ENCODE peak calls at places on chromosomes 7 and 10, in four cellular contexts. P is upper lobe of right lung, C is adrenal gland, E is lower lobe of right lung. G is an unnamed sample.

GRCh38 chr10:112775347-112775746 is 174.7 kb upstream of the TCF7L2 start:
- DNase-seq in E (no peak), P (no peak), C (no peak), G (no peak)

GRCh38 chr10:63114031-63114814 is 18.9 kb upstream of the NRBF2 start:
- DNase-seq in P (no peak), C (peak; percentile 90), E (peak; percentile 62), G (peak; percentile 87)

GRCh38 chr10:132458595-132459251 is 61.7 kb downstream of the PWWP2B start:
- DNase-seq in C (peak; percentile 61), P (peak; percentile 83), E (peak; percentile 76), G (no peak)

GRCh38 chr10:122419016-122419415 is 35.4 kb upstream of the ARMS2 start:
- DNase-seq in E (no peak), P (no peak), C (no peak), G (no peak)

GRCh38 chr10:84574101-84574500 is 245.7 kb downstream of the CCSER2 start:
- DNase-seq in C (no peak), E (no peak), P (no peak), G (no peak)

GRCh38 chr10:45239642-45240041 is 75.8 kb downstream of the OR13A1 start:
- DNase-seq in P (no peak), C (no peak), E (no peak), G (no peak)

GRCh38 chr7:127819975-127820778 is 168.2 kb downstream of the SND1 start:
- DNase-seq in C (no peak), P (no peak), E (no peak), G (no peak)

GRCh38 chr10:95573497-95573896 is 12.3 kb upstream of the SORBS1 start:
- DNase-seq in P (no peak), E (no peak), C (no peak), G (no peak)

GRCh38 chr10:129929343-129930297 is 34.5 kb downstream of the EBF3 start:
- DNase-seq in C (no peak), P (no peak), E (no peak), G (no peak)

GRCh38 chr10:43596546-43596945 is 9.7 kb upstream of the ZNF485 start:
- DNase-seq in E (no peak), P (no peak), C (no peak), G (no peak)

GRCh38 chr7:38801786-38802185 is 107.2 kb downstream of the VPS41 start:
- DNase-seq in P (no peak), E (no peak), C (no peak), G (no peak)

GRCh38 chr10:95276367-95277200 is 14.2 kb downstream of the PDLIM1 start:
- DNase-seq in E (no peak), P (no peak), C (no peak), G (no peak)

GRCh38 chr7:77989981-77990566 is 191.5 kb downstream of the PHTF2 start:
- DNase-seq in P (no peak), E (no peak), C (no peak), G (no peak)

GRCh38 chr10:32237644-32238345 is 109.2 kb downstream of the EPC1 start:
- DNase-seq in C (no peak), P (no peak), E (no peak), G (no peak)

GRCh38 chr10:60461688-60462087 is 72.0 kb upstream of the ANK3 start:
- DNase-seq in E (no peak), C (peak; percentile 4), P (no peak), G (no peak)

GRCh38 chr7:26155531-26156375 is 3.8 kb downstream of the NFE2L3 start:
- DNase-seq in E (no peak), P (no peak), C (no peak), G (no peak)

GRCh38 chr10:132836832-132837540 is 51.0 kb upstream of the NKX6-2 start:
- DNase-seq in E (no peak), C (peak; percentile 29), P (peak; percentile 66), G (peak; percentile 49)

GRCh38 chr10:34250722-34251121 is 564.4 kb downstream of the PARD3 start:
- DNase-seq in P (no peak), E (no peak), C (no peak), G (no peak)

GRCh38 chr10:72315611-72316385 is 38.9 kb downstream of the DNAJB12 start:
- DNase-seq in E (no peak), P (peak; percentile 70), C (peak; percentile 96), G (no peak)
- H3K27ac ChIP-seq in E (peak overlapping the region; percentile 75), P (peak overlapping the region; percentile 65), C (peak overlapping the region; percentile 95), G (peak overlapping the region; percentile 92)

DNA sequence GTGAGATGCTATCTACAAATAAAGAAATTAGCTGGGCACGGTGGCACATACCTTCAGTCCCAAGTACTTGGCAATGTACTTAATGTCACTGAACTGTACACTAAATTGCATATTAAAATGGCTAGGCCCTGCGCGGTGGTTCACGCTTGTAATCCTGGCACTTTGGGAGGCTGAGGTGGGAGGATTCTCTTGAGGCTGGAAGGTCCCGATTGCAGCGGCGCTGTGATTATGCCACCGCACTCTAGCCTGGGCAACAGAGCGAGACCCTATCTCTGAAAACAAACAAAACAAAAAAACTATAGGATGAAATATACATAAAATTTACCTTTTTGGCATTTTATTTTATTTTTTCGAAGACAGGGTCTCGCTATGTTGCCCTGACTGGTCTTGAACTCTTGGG is 1.5 kb upstream of the EIF3B start:
- DNase-seq in C (no peak), E (no peak), P (no peak), G (no peak)
- H3K4me3 ChIP-seq in C (no peak overlapping the region), E (peak overlapping the region; percentile 90), P (peak overlapping the region; percentile 99), G (peak overlapping the region; percentile 96)

GRCh38 chr7:1675036-1675671 is 5.1 kb downstream of the ELFN1 start:
- DNase-seq in P (peak; percentile 53), E (peak; percentile 35), C (no peak), G (peak; percentile 57)
- TF ChIP-seq CTCF in P (no peak), E (no peak), C (no peak), G (no peak)

GRCh38 chr10:13518076-13518692 is 10.6 kb downstream of the BEND7 start:
- DNase-seq in E (no peak), P (no peak), C (no peak), G (no peak)
- H3K27ac ChIP-seq in E (no peak overlapping the region), P (no peak overlapping the region), C (no peak overlapping the region), G (no peak overlapping the region)

DNA sequence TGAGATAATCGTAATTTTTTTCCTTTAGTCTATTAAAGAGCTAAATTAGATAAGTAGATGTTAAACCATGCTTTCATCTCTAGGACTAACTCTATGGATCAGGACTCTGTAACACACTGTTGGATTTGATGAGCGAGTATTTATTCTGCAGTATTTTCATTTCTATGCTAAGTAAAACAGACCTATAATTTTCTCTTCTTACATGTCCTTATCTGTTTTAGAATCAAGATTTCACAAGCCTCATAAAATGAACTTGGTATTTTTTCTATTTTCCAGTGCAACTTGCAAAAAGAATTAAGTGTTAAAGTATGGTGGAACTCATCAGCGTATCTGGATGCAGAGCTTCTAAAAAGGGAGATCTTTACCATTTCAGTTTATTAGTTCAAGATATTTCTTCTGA is 2.4 kb downstream of the CACUL1 start:
- DNase-seq in P (no peak), C (no peak), E (no peak), G (no peak)
- H3K4me3 ChIP-seq in P (no peak overlapping the region), C (no peak overlapping the region), E (no peak overlapping the region), G (peak overlapping the region; percentile 91)

GRCh38 chr10:124530215-124530665 is 68.6 kb downstream of the LHPP start:
- DNase-seq in C (peak; percentile 90), E (peak; percentile 91), P (peak; percentile 93), G (no peak)

GRCh38 chr10:124533266-124533665 is 71.6 kb downstream of the LHPP start:
- DNase-seq in C (peak; percentile 32), E (no peak), P (no peak), G (no peak)

GRCh38 chr10:124532788-124533187 is 71.2 kb downstream of the LHPP start:
- DNase-seq in C (no peak), P (no peak), E (no peak), G (no peak)

GRCh38 chr10:124530816-124531215 is 69.2 kb downstream of the LHPP start:
- DNase-seq in E (no peak), C (no peak), P (no peak), G (no peak)

DNA sequence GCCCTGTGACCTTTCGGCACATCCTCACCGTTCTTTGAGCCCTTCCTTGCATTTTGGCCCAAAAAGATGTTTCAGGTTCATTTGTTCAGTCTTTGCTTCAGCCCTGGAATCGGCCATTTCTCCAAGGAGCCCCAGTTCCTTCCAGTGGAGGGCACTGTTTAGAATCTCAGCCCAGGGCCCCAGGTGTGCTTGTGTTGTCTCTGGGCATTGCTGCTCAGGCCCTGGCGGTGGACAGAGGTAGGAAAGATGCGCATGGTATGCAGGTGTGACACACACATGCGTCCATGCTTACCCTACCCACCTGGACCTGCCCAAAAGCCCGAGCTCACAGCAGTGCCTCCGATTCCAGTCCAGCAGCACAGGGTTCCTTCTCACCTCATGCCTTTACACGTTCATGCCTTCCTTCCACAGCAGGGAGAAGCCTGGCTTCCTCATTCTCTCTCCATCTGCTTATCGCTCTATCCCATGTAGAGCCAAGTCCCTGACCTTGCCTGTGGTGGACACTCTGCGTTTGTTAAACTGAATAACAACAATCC is 70.6 kb downstream of the LHPP start:
- DNase-seq in E (no peak), C (peak; percentile 71), P (no peak), G (no peak)
- TF ChIP-seq CTCF in E (no peak), C (no peak), P (peak; percentile 10), G (no peak)

GRCh38 chr7:157668221-157668883 is 331.5 kb downstream of the DNAJB6 start:
- DNase-seq in C (no peak), P (peak; percentile 46), E (no peak), G (no peak)

GRCh38 chr7:157669768-157670345 is 333.1 kb downstream of the DNAJB6 start:
- DNase-seq in E (no peak), C (no peak), P (no peak), G (no peak)

GRCh38 chr7:157671358-157672255 is 334.8 kb downstream of the DNAJB6 start:
- DNase-seq in E (no peak), C (no peak), P (no peak), G (no peak)

GRCh38 chr7:157668884-157669767 is 332.3 kb downstream of the DNAJB6 start:
- DNase-seq in C (no peak), E (no peak), P (peak; percentile 57), G (no peak)

GRCh38 chr7:157670490-157671357 is 333.9 kb downstream of the DNAJB6 start:
- DNase-seq in P (no peak), C (no peak), E (no peak), G (no peak)
- H3K27ac ChIP-seq in P (no peak overlapping the region), C (no peak overlapping the region), E (no peak overlapping the region), G (no peak overlapping the region)

DNA sequence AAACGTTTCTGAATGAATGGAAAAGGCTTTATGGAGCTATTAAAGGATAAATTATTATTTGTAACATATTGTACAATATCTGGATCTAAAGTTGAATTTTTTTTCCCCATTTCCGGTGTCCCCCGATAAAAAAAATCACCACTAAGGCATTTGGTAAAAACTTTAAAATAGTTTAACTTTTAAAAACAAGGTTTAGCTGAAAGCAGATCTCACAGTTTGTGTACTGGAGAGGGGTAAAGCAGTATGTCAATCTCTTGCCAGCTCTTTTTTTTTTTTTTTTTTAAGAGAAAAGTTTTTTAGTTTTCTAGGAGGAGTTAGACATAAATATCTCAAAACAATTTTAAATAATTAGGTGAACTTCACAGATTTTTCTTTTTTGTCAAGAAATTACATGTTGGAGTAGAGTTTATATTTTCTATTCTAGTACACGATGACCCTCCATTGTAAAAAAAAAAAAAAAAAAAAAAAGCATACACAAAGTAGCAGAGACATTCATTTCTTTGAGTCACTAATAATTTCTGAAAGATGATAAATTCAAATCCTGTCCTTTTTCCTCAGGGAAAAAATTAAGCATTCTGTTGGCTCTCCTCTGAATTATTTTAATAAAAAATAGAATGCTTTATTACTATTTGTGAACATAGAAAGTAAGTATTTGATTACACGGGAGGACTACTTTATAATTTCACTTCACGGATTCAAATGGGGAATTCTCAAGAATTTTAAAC is 1.9 kb upstream of the HBP1 start:
- DNase-seq in C (no peak), E (no peak), P (no peak), G (no peak)
- H3K4me3 ChIP-seq in C (no peak overlapping the region), E (peak overlapping the region; percentile 60), P (peak overlapping the region; percentile 58), G (peak overlapping the region; percentile 73)